ENCODE peak calls at places on chromosomes 16 and 17, in four cellular contexts. S, G, U and D are unnamed samples.

GRCh38 chr17:47286198-47286914 is 32.7 kb downstream of the ITGB3 start:
- DNase-seq in S (no peak), G (no peak), U (no peak), D (peak)

GRCh38 chr17:27379863-27380533 is 76.2 kb upstream of the KSR1 start:
- DNase-seq in S (peak), G (peak), U (no peak), D (no peak)

GRCh38 chr17:32921013-32921412 is 6.9 kb upstream of the TMEM98 start:
- DNase-seq in S (no peak), G (no peak), U (no peak), D (no peak)

GRCh38 chr17:44808156-44808555 is 21.9 kb downstream of the GJC1 start:
- DNase-seq in S (no peak), G (no peak), U (no peak), D (no peak)

GRCh38 chr17:74751210-74751529 is 2.7 kb downstream of the NHERF1 start:
- DNase-seq in S (no peak), G (no peak), U (no peak), D (no peak)

GRCh38 chr16:27314161-27314723 is 468 bp downstream of the IL4R start:
- DNase-seq in S (no peak), G (peak), U (no peak), D (peak)

GRCh38 chr17:29412780-29413565 is 22.8 kb downstream of the TAOK1 start:
- DNase-seq in S (no peak), G (no peak), U (no peak), D (no peak)

GRCh38 chr16:77662241-77662640 is 60.1 kb upstream of the NUDT7 start:
- DNase-seq in S (no peak), G (no peak), U (no peak), D (no peak)

GRCh38 chr16:88558457-88559442 is 11.5 kb upstream of the ZC3H18 start:
- DNase-seq in S (peak), G (peak), U (no peak), D (no peak)

GRCh38 chr17:36182176-36183000 is 6.0 kb upstream of the TBC1D3B start:
- DNase-seq in S (peak), G (peak), U (peak), D (no peak)

GRCh38 chr17:47176438-47176837 is 12.7 kb downstream of the CDC27 start:
- DNase-seq in S (no peak), G (no peak), U (no peak), D (no peak)

GRCh38 chr17:47222032-47222431 is 12.9 kb downstream of the MYL4 start:
- DNase-seq in S (no peak), G (no peak), U (no peak), D (no peak)

GRCh38 chr16:77816293-77816692 is 27.9 kb downstream of the VAT1L start:
- DNase-seq in S (no peak), G (peak), U (no peak), D (no peak)

GRCh38 chr16:527015-527903 is at the start of gene CAPN15:
- DNase-seq in S (peak), G (peak), U (peak), D (peak)

GRCh38 chr16:71726491-71727319 is 2.2 kb upstream of the PHLPP2 start:
- DNase-seq in S (no peak), G (no peak), U (no peak), D (peak)

GRCh38 chr16:57091990-57092785 is at the start of gene CPNE2:
- DNase-seq in S (peak), G (peak), U (no peak), D (peak)

GRCh38 chr17:34580685-34581445 is 1.5 kb downstream of the TMEM132E start:
- DNase-seq in S (peak), G (no peak), U (no peak), D (peak)

GRCh38 chr16:89971495-89972243 is 23.1 kb downstream of the DEF8 start:
- DNase-seq in S (no peak), G (no peak), U (no peak), D (no peak)

GRCh38 chr16:8961811-8962390 is 1.8 kb downstream of the USP7 start:
- DNase-seq in S (peak), G (no peak), U (no peak), D (no peak)

GRCh38 chr16:85182774-85183173 is 70.5 kb upstream of the CIBAR2 start:
- DNase-seq in S (no peak), G (no peak), U (no peak), D (no peak)

GRCh38 chr16:23131841-23132576 is 17.2 kb downstream of the USP31 start:
- DNase-seq in S (no peak), G (no peak), U (no peak), D (no peak)

GRCh38 chr17:75925912-75926311 is 14.9 kb downstream of the FBF1 start:
- DNase-seq in S (no peak), G (no peak), U (no peak), D (peak)

GRCh38 chr16:55056585-55057520 is 126.2 kb downstream of the IRX5 start:
- DNase-seq in S (peak), G (no peak), U (no peak), D (no peak)

GRCh38 chr17:29149431-29150064 is 30.6 kb downstream of the MYO18A start:
- DNase-seq in S (no peak), G (no peak), U (no peak), D (peak)

GRCh38 chr16:85234310-85235235 is 122.3 kb upstream of the CIBAR2 start:
- DNase-seq in S (peak), G (peak), U (no peak), D (no peak)

GRCh38 chr17:71631483-71631882 is 489.3 kb upstream of the SOX9 start:
- DNase-seq in S (no peak), G (no peak), U (no peak), D (no peak)

GRCh38 chr16:10988164-10988803 is 43.9 kb downstream of the CLEC16A start:
- DNase-seq in S (peak), G (no peak), U (no peak), D (peak)

GRCh38 chr16:11439216-11439615 is 94.0 kb downstream of the RMI2 start:
- DNase-seq in S (no peak), G (no peak), U (no peak), D (no peak)

GRCh38 chr17:56656961-56657360 is 63.5 kb downstream of the NOG start:
- DNase-seq in S (no peak), G (no peak), U (no peak), D (no peak)

GRCh38 chr17:59565171-59565958 is at the start of gene DHX40:
- DNase-seq in S (peak), G (peak), U (peak), D (peak)

GRCh38 chr16:10979717-10980601 is 35.6 kb downstream of the CLEC16A start:
- DNase-seq in S (no peak), G (no peak), U (no peak), D (no peak)

GRCh38 chr16:31071861-31072260 is 2.2 kb downstream of the ZNF668 start:
- DNase-seq in S (peak), G (no peak), U (no peak), D (no peak)

GRCh38 chr16:30966033-30966619 is 8.6 kb downstream of the SETD1A start:
- DNase-seq in S (no peak), G (no peak), U (no peak), D (no peak)

GRCh38 chr16:57801098-57801855 is 1.0 kb downstream of the KIFC3 start:
- DNase-seq in S (peak), G (no peak), U (no peak), D (no peak)

GRCh38 chr16:83353241-83353640 is 454.5 kb upstream of the HSBP1 start:
- DNase-seq in S (no peak), G (no peak), U (no peak), D (no peak)

GRCh38 chr17:44775136-44775837 is 16.5 kb downstream of the ADAM11 start:
- DNase-seq in S (peak), G (peak), U (peak), D (peak)

GRCh38 chr16:87367556-87367955 is 16.0 kb downstream of the FBXO31 start:
- DNase-seq in S (peak), G (no peak), U (no peak), D (no peak)

GRCh38 chr17:76139801-76140660 is 1.0 kb downstream of the FOXJ1 start:
- DNase-seq in S (peak), G (peak), U (peak), D (peak)

GRCh38 chr16:70412385-70412784 is 26.5 kb downstream of the ST3GAL2 start:
- DNase-seq in S (no peak), G (no peak), U (no peak), D (no peak)
- TF ChIP-seq CTCF in S (no peak), G (no peak), U (no peak), D (no peak)

DNA sequence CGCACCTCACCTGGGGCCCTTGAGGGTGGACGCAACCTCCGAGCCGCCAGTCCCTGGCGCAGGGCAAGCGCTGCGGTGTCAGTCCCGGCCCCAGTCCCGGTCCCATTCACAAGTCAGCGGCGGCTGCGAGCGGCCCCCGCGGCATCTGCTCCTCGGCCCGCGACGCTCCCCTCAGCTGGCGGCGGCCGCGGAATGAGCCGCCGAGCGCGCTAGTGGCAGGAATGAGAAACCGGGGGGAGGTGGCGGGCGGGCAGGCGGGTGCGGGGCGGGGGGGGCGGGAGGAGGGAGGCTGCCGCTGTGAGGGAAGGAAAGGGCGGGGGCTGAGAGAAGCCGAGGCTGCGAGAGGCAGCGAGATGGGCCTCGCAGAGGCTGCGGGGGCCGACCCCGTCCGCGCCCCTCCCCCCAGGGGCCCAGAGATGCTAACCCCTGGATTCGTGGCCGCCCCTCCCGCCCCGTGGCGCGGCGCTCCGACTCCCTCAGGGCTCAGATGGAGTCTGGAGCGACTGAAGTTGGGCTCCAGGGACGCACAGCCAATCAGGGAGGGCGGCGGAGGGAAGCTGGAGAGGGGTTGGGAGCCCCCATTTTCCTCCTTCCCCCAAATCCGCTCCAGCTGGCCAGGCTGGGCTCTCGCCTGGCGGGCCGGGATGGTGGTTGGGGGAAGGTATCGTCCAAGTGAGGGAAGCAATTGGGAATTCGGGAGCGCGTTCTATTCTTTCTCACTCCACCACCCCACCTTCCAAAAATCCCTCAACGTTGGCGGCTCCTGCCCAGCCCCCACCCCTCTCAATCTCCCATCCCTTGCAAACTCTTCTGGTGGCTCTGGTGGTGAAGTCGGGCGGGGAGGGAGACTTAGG is at the start of gene CDH11:
- DNase-seq in S (peak), G (peak), U (no peak), D (peak)
- TF ChIP-seq CTCF in S (peak), G (no peak), U (no peak), D (no peak)

GRCh38 chr17:78993981-78994671 is 14.4 kb upstream of the LGALS3BP start:
- DNase-seq in S (no peak), G (no peak), U (no peak), D (peak)
- TF ChIP-seq CTCF in S (no peak), G (no peak), U (no peak), D (no peak)

GRCh38 chr16:50592996-50593395 is 44.8 kb downstream of the NKD1 start:
- DNase-seq in S (no peak), G (no peak), U (no peak), D (no peak)

GRCh38 chr16:50591209-50591608 is 43.0 kb downstream of the NKD1 start:
- DNase-seq in S (no peak), G (no peak), U (no peak), D (no peak)

GRCh38 chr16:50593410-50594139 is 45.4 kb downstream of the NKD1 start:
- DNase-seq in S (peak), G (no peak), U (no peak), D (no peak)

GRCh38 chr16:50594332-50595260 is 46.4 kb downstream of the NKD1 start:
- DNase-seq in S (no peak), G (no peak), U (no peak), D (no peak)

GRCh38 chr16:50591800-50592771 is 43.9 kb downstream of the NKD1 start:
- DNase-seq in S (no peak), G (peak), U (no peak), D (no peak)
- TF ChIP-seq CTCF in S (no peak), G (peak), U (no peak), D (no peak)

GRCh38 chr17:39982069-39982371 is 1.4 kb downstream of the PSMD3 start:
- DNase-seq in S (no peak), G (no peak), U (no peak), D (no peak)

GRCh38 chr17:39981207-39982068 is 831 bp downstream of the PSMD3 start:
- DNase-seq in S (peak), G (no peak), U (no peak), D (no peak)

GRCh38 chr17:39979021-39979660 is 1.5 kb upstream of the PSMD3 start:
- DNase-seq in S (no peak), G (no peak), U (no peak), D (no peak)

GRCh38 chr17:39980402-39981206 is at the start of gene PSMD3:
- DNase-seq in S (peak), G (peak), U (peak), D (peak)

DNA sequence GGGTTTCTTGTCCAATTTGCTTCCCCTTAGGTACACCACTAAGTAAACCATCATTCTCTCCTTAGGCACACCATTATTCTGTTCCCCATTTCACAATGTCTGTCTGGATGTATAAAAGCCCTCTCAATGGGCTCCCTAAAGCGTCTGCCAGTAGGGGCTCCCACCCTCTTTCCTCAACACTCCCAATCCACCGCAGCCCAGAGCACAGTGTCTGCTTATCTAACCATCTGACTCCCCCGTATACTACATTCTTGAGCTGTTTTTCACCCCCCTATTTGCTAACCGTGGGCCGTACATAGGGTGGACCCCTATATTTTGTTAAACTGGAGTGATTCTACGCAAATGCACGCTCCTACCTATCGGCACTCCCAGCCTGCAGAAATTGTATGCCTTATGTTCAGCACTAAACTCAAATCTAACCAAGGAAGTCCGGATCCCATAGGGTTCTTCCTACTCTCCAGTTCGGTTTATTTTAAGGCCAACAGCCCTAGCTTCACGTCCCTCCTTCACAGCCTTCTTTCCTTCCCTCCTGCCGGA is 674 bp upstream of the PSMD3 start:
- DNase-seq in S (peak), G (peak), U (no peak), D (no peak)
- TF ChIP-seq CTCF in S (peak), G (no peak), U (no peak), D (no peak)

GRCh38 chr17:2860045-2860444 is 63.8 kb downstream of the RAP1GAP2 start:
- DNase-seq in S (no peak), G (no peak), U (no peak), D (no peak)
- TF ChIP-seq CTCF in S (no peak), G (no peak), U (no peak), D (no peak)

DNA sequence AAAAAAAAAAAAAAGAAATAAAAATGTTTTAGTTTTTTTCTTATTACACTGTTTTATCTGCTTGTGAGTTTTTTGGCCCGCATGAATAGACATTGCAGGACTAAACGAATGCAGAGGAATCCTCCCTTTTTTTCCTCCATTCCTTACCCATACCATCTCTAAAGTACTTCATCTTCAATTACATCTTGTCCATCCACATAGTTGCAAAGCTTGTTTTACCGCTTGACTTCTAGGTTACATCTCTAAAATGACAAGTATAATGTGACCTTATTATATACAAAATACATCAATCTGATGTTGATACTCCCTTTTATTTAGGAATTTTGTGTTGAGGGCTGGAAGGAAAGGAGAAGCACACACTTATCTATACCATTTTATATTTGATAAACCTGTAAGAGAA is 12.8 kb downstream of the RETREG3 start:
- DNase-seq in S (no peak), G (no peak), U (no peak), D (no peak)
- TF ChIP-seq CTCF in S (no peak), G (no peak), U (no peak), D (no peak)

GRCh38 chr16:2494616-2495015 is 19.1 kb upstream of the ATP6V0C start:
- DNase-seq in S (no peak), G (no peak), U (no peak), D (no peak)
- TF ChIP-seq CTCF in S (no peak), G (no peak), U (no peak), D (no peak)

DNA sequence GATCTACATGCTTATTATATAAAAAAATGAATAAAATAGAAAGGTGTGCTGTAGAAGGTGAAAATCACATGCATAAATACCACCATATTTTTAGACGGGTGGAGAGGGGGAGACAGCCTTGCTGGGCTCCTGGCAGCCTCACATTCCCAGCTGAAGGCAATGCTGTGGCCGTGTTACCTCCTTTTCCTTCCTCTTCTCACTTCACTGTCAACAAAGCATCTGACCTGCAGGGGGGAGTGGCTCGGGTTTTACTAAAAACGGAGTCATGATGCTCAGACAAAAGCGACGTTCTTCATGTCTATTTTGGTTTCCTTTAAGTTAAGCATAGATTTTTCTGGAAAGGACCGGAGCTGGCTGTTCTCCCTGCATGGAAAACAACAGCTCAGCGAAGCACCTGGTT is 5.6 kb upstream of the RPTOR start:
- DNase-seq in S (peak), G (no peak), U (no peak), D (no peak)
- TF ChIP-seq CTCF in S (no peak), G (no peak), U (no peak), D (no peak)